ENCODE peak calls at places on chromosomes 13 and 19, in ten cellular contexts. K is AG08395; J is amniotic stem cell; L is C1 segment of cervical spinal cord; F is neural progenitor cell; R is activated CD4-positive, alpha-beta T cell treated with anti-CD3 and anti-CD28 coated beads for 1 hour; W is stimulated activated CD4-positive, alpha-beta T cell treated with anti-CD3 and anti-CD28 coated beads, Interleukin-2, amount 100 ng/mL, for 48 hours; M is left lobe of liver; V is Daoy; S is RPMI7951. Y is an unnamed sample.

GRCh38 chr13:80116107-80116506 is 224.8 kb downstream of the SPRY2 start:
- DNase-seq in K (peak; percentile 59), J (peak; percentile 55), L (no peak), F (no peak), R (no peak), W (no peak), M (no peak), V (peak; percentile 24), S (peak; percentile 80), Y (no peak)

GRCh38 chr13:26628706-26629105 is 71.2 kb downstream of the WASF3 start:
- DNase-seq in K (peak; percentile 54), J (no peak), L (no peak), F (peak; percentile 41), R (no peak), W (no peak), M (no peak), V (peak; percentile 37), S (peak; percentile 33), Y (no peak)

GRCh38 chr13:91169641-91170040 is 177.8 kb upstream of the MIR17HG start:
- DNase-seq in K (no peak), J (no peak), L (no peak), F (peak; percentile 40), R (no peak), W (no peak), M (no peak), V (no peak), S (no peak), Y (no peak)

GRCh38 chr19:751501-752341 is 809 bp downstream of the MISP start:
- DNase-seq in K (peak; percentile 98), J (peak; percentile 52), L (no peak), F (no peak), R (no peak), W (no peak), M (no peak), V (peak; percentile 91), S (peak; percentile 86), Y (no peak)

GRCh38 chr19:10701955-10702307 is 692 bp downstream of the QTRT1 start:
- DNase-seq in K (no peak), J (no peak), L (no peak), F (peak; percentile 83), R (no peak), W (no peak), M (no peak), V (no peak), S (peak; percentile 25), Y (no peak)

GRCh38 chr19:30662211-30662861 is 290.2 kb downstream of the ZNF536 start:
- DNase-seq in K (peak; percentile 40), J (no peak), L (no peak), F (no peak), R (no peak), W (no peak), M (peak; percentile 76), V (peak; percentile 72), S (peak; percentile 20), Y (no peak)

GRCh38 chr19:12834418-12834943 is at the start of gene RTBDN:
- DNase-seq in K (no peak), J (no peak), L (no peak), F (peak; percentile 50), R (no peak), W (no peak), M (no peak), V (peak; percentile 66), S (no peak), Y (peak; percentile 70)

GRCh38 chr13:27408074-27408473 is 16.3 kb upstream of the GTF3A start:
- DNase-seq in K (no peak), J (no peak), L (no peak), F (no peak), R (no peak), W (no peak), M (no peak), V (no peak), S (no peak), Y (no peak)

GRCh38 chr13:76474356-76474755 is 411.8 kb downstream of the KCTD12 start:
- DNase-seq in K (no peak), J (no peak), L (no peak), F (no peak), R (no peak), W (no peak), M (no peak), V (no peak), S (no peak), Y (no peak)

GRCh38 chr13:34310539-34310938 is 492.6 kb downstream of the RFC3 start:
- DNase-seq in K (no peak), J (no peak), L (no peak), F (no peak), R (no peak), W (no peak), M (no peak), V (no peak), S (no peak), Y (no peak)

GRCh38 chr13:97879646-97880297 is 73.7 kb upstream of the IPO5 start:
- DNase-seq in K (peak; percentile 88), J (peak; percentile 55), L (no peak), F (no peak), R (no peak), W (no peak), M (no peak), V (peak; percentile 74), S (peak; percentile 85), Y (no peak)